ENCODE peak calls at places on chromosomes 7 and 10, in six cellular contexts. Q is AG04450, P is sigmoid colon, U is SK-N-SH, T is astrocyte of the cerebellum, F is cardiac muscle cell. I is an unnamed sample.

GRCh38 chr7:122638459-122638858 is 60.5 kb downstream of the RNF133 start:
- DNase-seq in Q (no peak), P (no peak), U (no peak), T (no peak), F (no peak), I (no peak)

GRCh38 chr10:114856544-114857287 is 35.1 kb downstream of the FHIP2A start:
- DNase-seq in Q (peak), P (no peak), U (no peak), T (peak), F (no peak), I (peak)

GRCh38 chr7:158588085-158588877 is 658 bp upstream of the PTPRN2 start:
- DNase-seq in Q (no peak), P (peak), U (no peak), T (no peak), F (no peak), I (no peak)

GRCh38 chr10:114874827-114875541 is 53.4 kb downstream of the FHIP2A start:
- DNase-seq in Q (no peak), P (no peak), U (peak), T (no peak), F (peak), I (no peak)

GRCh38 chr10:27240891-27241639 is 468 bp upstream of the ACBD5 start:
- DNase-seq in Q (no peak), P (no peak), U (peak), T (no peak), F (peak), I (no peak)

GRCh38 chr10:131844546-131845084 is 56.2 kb upstream of the PPP2R2D start:
- DNase-seq in Q (no peak), P (no peak), U (no peak), T (no peak), F (no peak), I (no peak)

GRCh38 chr7:108030536-108030935 is 27.6 kb upstream of the LAMB1 start:
- DNase-seq in Q (no peak), P (no peak), U (no peak), T (no peak), F (no peak), I (no peak)

GRCh38 chr10:59027975-59028640 is 148.3 kb upstream of the PHYHIPL start:
- DNase-seq in Q (no peak), P (no peak), U (no peak), T (peak), F (no peak), I (no peak)

GRCh38 chr10:77601488-77601887 is 36.1 kb downstream of the KCNMA1 start:
- DNase-seq in Q (no peak), P (peak), U (no peak), T (no peak), F (no peak), I (no peak)

GRCh38 chr7:24971333-24972165 is 8.4 kb downstream of the OSBPL3 start:
- DNase-seq in Q (peak), P (no peak), U (peak), T (peak), F (no peak), I (no peak)

GRCh38 chr10:58868736-58869435 is 307.6 kb upstream of the PHYHIPL start:
- DNase-seq in Q (no peak), P (no peak), U (peak), T (no peak), F (no peak), I (no peak)

GRCh38 chr7:79308176-79308575 is 145.3 kb downstream of the MAGI2 start:
- DNase-seq in Q (no peak), P (no peak), U (no peak), T (no peak), F (peak), I (no peak)

GRCh38 chr7:137757146-137757925 is 89.4 kb downstream of the DGKI start:
- DNase-seq in Q (no peak), P (no peak), U (no peak), T (no peak), F (no peak), I (no peak)

GRCh38 chr7:36781011-36781738 is 56.9 kb upstream of the AOAH start:
- DNase-seq in Q (no peak), P (no peak), U (no peak), T (no peak), F (no peak), I (no peak)

GRCh38 chr7:100546129-100546867 is 7.3 kb downstream of the AGFG2 start:
- DNase-seq in Q (no peak), P (no peak), U (no peak), T (no peak), F (no peak), I (no peak)

GRCh38 chr10:66180651-66181318 is 745.1 kb upstream of the LRRTM3 start:
- DNase-seq in Q (peak), P (no peak), U (peak), T (peak), F (peak), I (peak)

GRCh38 chr7:157007470-157008066 is 2.9 kb downstream of the MNX1 start:
- DNase-seq in Q (no peak), P (no peak), U (no peak), T (no peak), F (no peak), I (no peak)

GRCh38 chr7:6268023-6268908 is 4.2 kb downstream of the CYTH3 start:
- DNase-seq in Q (no peak), P (no peak), U (no peak), T (no peak), F (no peak), I (no peak)

GRCh38 chr10:99659868-99660366 is 608 bp downstream of the ENTPD7 start:
- DNase-seq in Q (no peak), P (no peak), U (peak), T (no peak), F (no peak), I (no peak)

GRCh38 chr7:7795203-7795602 is 76.8 kb upstream of the RPA3 start:
- DNase-seq in Q (no peak), P (no peak), U (no peak), T (no peak), F (no peak), I (no peak)

GRCh38 chr7:47724335-47724982 is 142.5 kb upstream of the TNS3 start:
- DNase-seq in Q (peak), P (no peak), U (no peak), T (peak), F (peak), I (no peak)

GRCh38 chr10:28592953-28593352 is 60.0 kb downstream of the WAC start:
- DNase-seq in Q (peak), P (no peak), U (no peak), T (no peak), F (no peak), I (no peak)

GRCh38 chr10:100446130-100446761 is 16.6 kb upstream of the WNT8B start:
- DNase-seq in Q (no peak), P (no peak), U (no peak), T (no peak), F (no peak), I (no peak)

GRCh38 chr7:150788474-150789269 is 11.5 kb downstream of the TMEM176B start:
- DNase-seq in Q (no peak), P (peak), U (peak), T (no peak), F (no peak), I (no peak)

GRCh38 chr10:44893604-44894468 is 17.3 kb upstream of the TMEM72 start:
- DNase-seq in Q (no peak), P (no peak), U (no peak), T (no peak), F (no peak), I (no peak)

GRCh38 chr10:103397191-103397825 is 882 bp downstream of the PDCD11 start:
- DNase-seq in Q (no peak), P (no peak), U (no peak), T (no peak), F (no peak), I (no peak)

GRCh38 chr10:2005546-2005945 is 268.2 kb upstream of the ADARB2 start:
- DNase-seq in Q (no peak), P (no peak), U (no peak), T (no peak), F (no peak), I (no peak)

GRCh38 chr7:16891338-16891737 is 9.6 kb upstream of the AGR3 start:
- DNase-seq in Q (peak), P (no peak), U (no peak), T (peak), F (peak), I (peak)

GRCh38 chr7:151857412-151857811 is 19.5 kb downstream of the PRKAG2 start:
- DNase-seq in Q (no peak), P (no peak), U (no peak), T (no peak), F (no peak), I (no peak)

GRCh38 chr10:100338434-100339036 is 8.5 kb upstream of the SCD start:
- DNase-seq in Q (no peak), P (peak), U (peak), T (no peak), F (peak), I (no peak)

GRCh38 chr10:11760861-11761260 is 18.7 kb downstream of the ECHDC3 start:
- DNase-seq in Q (no peak), P (no peak), U (no peak), T (no peak), F (no peak), I (no peak)

DNA sequence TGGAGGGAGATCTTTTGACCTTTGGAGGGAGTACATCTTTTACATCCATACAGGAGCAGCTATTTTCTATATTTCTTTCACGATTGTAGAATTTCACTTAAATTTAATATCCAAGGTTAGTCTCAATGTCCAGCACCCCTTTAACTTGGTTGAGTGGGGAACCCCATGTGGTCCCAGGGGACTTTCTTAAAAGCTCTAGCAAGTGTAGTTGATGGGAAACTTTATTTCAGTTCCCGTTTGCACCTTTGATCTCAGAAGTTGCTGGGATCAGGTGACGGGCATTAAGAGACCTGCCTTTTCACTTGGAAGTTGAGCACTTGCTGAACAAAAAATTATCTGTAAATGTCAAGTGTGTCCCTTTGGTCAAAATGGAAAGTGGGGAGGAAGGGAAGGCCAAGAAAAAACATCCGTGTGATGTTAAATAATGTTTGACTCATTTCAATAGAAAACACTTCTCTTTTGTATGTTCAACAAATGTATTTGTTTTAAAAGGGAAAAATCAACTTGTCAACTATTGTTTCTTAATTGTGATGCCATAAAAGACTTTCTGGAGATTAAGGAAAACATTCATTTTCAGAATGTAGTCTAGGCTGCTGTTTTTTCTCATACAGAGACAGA is 370.1 kb upstream of the GALNT17 start:
- DNase-seq in Q (no peak), P (no peak), U (no peak), T (no peak), F (no peak), I (no peak)
- H3K4me3 ChIP-seq in Q (no peak), P (no peak), U (no peak), T (no peak), F (no peak), I (no peak)

GRCh38 chr10:120612756-120613155 is 155.7 kb downstream of the PLPP4 start:
- DNase-seq in Q (no peak), P (no peak), U (no peak), T (no peak), F (no peak), I (no peak)

GRCh38 chr10:120616311-120616911 is 159.4 kb downstream of the PLPP4 start:
- DNase-seq in Q (no peak), P (no peak), U (no peak), T (no peak), F (no peak), I (no peak)

GRCh38 chr10:120613180-120613579 is 156.2 kb downstream of the PLPP4 start:
- DNase-seq in Q (no peak), P (no peak), U (no peak), T (no peak), F (no peak), I (no peak)

GRCh38 chr10:120614685-120615084 is 157.7 kb downstream of the PLPP4 start:
- DNase-seq in Q (no peak), P (no peak), U (no peak), T (no peak), F (no peak), I (no peak)
- H3K4me3 ChIP-seq in Q (no peak), P (no peak), U (no peak), T (no peak), F (no peak), I (no peak)

GRCh38 chr7:98284335-98285036 is 3.0 kb downstream of the BRI3 start:
- DNase-seq in Q (no peak), P (peak), U (peak), T (no peak), F (no peak), I (no peak)
- H3K4me3 ChIP-seq in Q (peak), P (peak), U (peak), T (peak), F (no peak), I (peak)

GRCh38 chr10:124918906-124919305 is 23.0 kb upstream of the ZRANB1 start:
- DNase-seq in Q (no peak), P (no peak), U (no peak), T (no peak), F (no peak), I (no peak)
- H3K4me3 ChIP-seq in Q (peak), P (peak), U (peak), T (peak), F (no peak), I (peak)